ENCODE peak calls at places on chromosomes 6 and 20, in nine cellular contexts. B is stomach, I is brain microvascular endothelial cell, X is esophagus squamous epithelium, C is breast epithelium, Q is astrocyte of the cerebellum, O is gastrocnemius medialis, G is GM12865, R is choroid plexus epithelial cell. U is an unnamed sample.

GRCh38 chr6:11423072-11423471 is 114.5 kb upstream of the TMEM170B start:
- DNase-seq in B (no peak), I (no peak), X (no peak), C (no peak), Q (no peak), O (no peak), G (no peak), R (peak; percentile 53), U (no peak)

GRCh38 chr6:15994814-15995459 is 133.9 kb upstream of the MYLIP start:
- DNase-seq in B (no peak), I (no peak), X (no peak), C (no peak), Q (no peak), O (no peak), G (no peak), R (no peak), U (no peak)

GRCh38 chr20:18443841-18444240 is 23.0 kb downstream of the DZANK1 start:
- DNase-seq in B (no peak), I (no peak), X (no peak), C (no peak), Q (no peak), O (no peak), G (no peak), R (peak; percentile 14), U (peak; percentile 6)

GRCh38 chr6:101146389-101146788 is 247.1 kb upstream of the GRIK2 start:
- DNase-seq in B (no peak), I (peak; percentile 88), X (no peak), C (no peak), Q (peak; percentile 12), O (no peak), G (no peak), R (peak; percentile 76), U (no peak)

GRCh38 chr6:167470101-167470835 is 145.4 kb downstream of the TTLL2 start:
- DNase-seq in B (no peak), I (no peak), X (no peak), C (no peak), Q (no peak), O (no peak), G (no peak), R (no peak), U (no peak)

GRCh38 chr20:15604406-15604805 is 968.8 kb downstream of the KIF16B start:
- DNase-seq in B (no peak), I (no peak), X (no peak), C (no peak), Q (no peak), O (no peak), G (peak; percentile 24), R (no peak), U (no peak)

GRCh38 chr6:111199935-111200822 is 112.9 kb downstream of the SLC16A10 start:
- DNase-seq in B (no peak), I (no peak), X (no peak), C (no peak), Q (no peak), O (no peak), G (no peak), R (no peak), U (no peak)

GRCh38 chr20:40481743-40482458 is 207.1 kb downstream of the MAFB start:
- DNase-seq in B (no peak), I (no peak), X (no peak), C (no peak), Q (no peak), O (no peak), G (no peak), R (peak; percentile 28), U (no peak)

GRCh38 chr6:117346142-117346930 is 79.4 kb downstream of the ROS1 start:
- DNase-seq in B (no peak), I (no peak), X (no peak), C (no peak), Q (no peak), O (no peak), G (no peak), R (peak; percentile 41), U (no peak)

GRCh38 chr6:36368921-36369880 is 18.3 kb downstream of the ETV7 start:
- DNase-seq in B (no peak), I (peak; percentile 55), X (no peak), C (no peak), Q (no peak), O (peak; percentile 71), G (no peak), R (peak; percentile 86), U (peak; percentile 39)

GRCh38 chr6:109441069-109441816 is 719 bp downstream of the SMPD2 start:
- DNase-seq in B (peak; percentile 51), I (no peak), X (no peak), C (no peak), Q (no peak), O (no peak), G (peak; percentile 54), R (peak; percentile 72), U (no peak)

GRCh38 chr6:109445382-109445781 is 4.9 kb downstream of the SMPD2 start:
- DNase-seq in B (no peak), I (no peak), X (no peak), C (no peak), Q (no peak), O (no peak), G (no peak), R (no peak), U (no peak)

GRCh38 chr6:109443425-109443950 is 3.0 kb downstream of the SMPD2 start:
- DNase-seq in B (no peak), I (no peak), X (no peak), C (no peak), Q (no peak), O (no peak), G (no peak), R (no peak), U (no peak)

GRCh38 chr6:109440325-109441068 is at the start of the genes PPIL6 and SMPD2:
- DNase-seq in B (peak; percentile 86), I (peak; percentile 81), X (peak; percentile 26), C (peak; percentile 76), Q (peak; percentile 68), O (peak; percentile 69), G (peak; percentile 91), R (peak; percentile 91), U (peak; percentile 62)

GRCh38 chr6:109442393-109442924 is 1.9 kb downstream of the SMPD2 start:
- DNase-seq in B (peak; percentile 17), I (no peak), X (no peak), C (no peak), Q (no peak), O (no peak), G (peak; percentile 4), R (no peak), U (no peak)
- H3K4me3 ChIP-seq in B (no peak overlapping the region), I (no peak overlapping the region), X (no peak overlapping the region), C (no peak overlapping the region), Q (no peak overlapping the region), O (no peak overlapping the region), G (no peak overlapping the region), R (no peak overlapping the region), U (no peak overlapping the region)

GRCh38 chr6:26441977-26442376 is 1.7 kb downstream of the BTN3A3 start:
- DNase-seq in B (no peak), I (no peak), X (no peak), C (no peak), Q (no peak), O (no peak), G (no peak), R (no peak), U (no peak)

GRCh38 chr6:26450240-26450639 is 7.5 kb upstream of the BTN2A1 start:
- DNase-seq in B (no peak), I (no peak), X (no peak), C (no peak), Q (no peak), O (no peak), G (no peak), R (no peak), U (no peak)

GRCh38 chr6:26440977-26441358 is 664 bp downstream of the BTN3A3 start:
- DNase-seq in B (no peak), I (no peak), X (no peak), C (no peak), Q (no peak), O (no peak), G (no peak), R (no peak), U (no peak)

GRCh38 chr6:26447257-26447656 is 7.0 kb downstream of the BTN3A3 start:
- DNase-seq in B (no peak), I (no peak), X (no peak), C (no peak), Q (no peak), O (no peak), G (no peak), R (no peak), U (no peak)

DNA sequence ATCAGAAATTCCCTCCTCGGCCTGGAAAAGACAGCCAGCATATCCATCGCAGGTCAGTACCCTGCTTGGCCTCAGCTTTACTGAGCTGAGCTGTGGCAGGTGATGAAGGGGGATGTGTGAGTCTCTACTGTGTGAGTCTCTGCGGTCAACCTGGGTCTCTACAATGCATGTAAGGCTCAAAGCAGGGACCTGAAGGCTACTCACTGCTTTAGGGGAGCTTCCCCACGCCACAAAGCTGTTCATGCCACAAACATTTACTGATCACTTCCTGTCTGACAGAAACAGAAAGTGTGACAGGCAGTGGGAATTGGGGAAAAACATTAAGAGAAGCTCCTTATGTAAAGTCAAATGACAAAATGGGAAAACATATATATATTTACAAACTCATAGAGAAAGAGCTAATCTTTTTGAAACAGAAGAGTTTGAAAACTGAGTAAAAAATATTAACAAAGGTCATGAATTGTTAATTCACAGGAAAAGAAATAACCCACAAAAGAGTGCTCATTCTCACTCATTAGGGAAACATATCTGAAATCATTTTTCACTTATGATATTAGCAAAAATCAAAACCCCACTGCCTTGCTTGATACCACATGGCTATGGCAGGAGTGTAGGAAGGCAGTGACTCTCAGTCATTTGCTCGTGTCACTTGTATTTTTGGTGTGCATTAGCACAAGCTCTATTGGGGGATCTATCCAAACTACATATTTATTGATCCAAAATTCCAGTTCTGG is 5.8 kb downstream of the BTN3A3 start:
- DNase-seq in B (no peak), I (no peak), X (no peak), C (no peak), Q (no peak), O (no peak), G (peak; percentile 92), R (no peak), U (no peak)
- H3K4me3 ChIP-seq in B (no peak overlapping the region), I (no peak overlapping the region), X (no peak overlapping the region), C (no peak overlapping the region), Q (no peak overlapping the region), O (no peak overlapping the region), G (no peak overlapping the region), R (no peak overlapping the region), U (no peak overlapping the region)

GRCh38 chr20:47506335-47506734 is 4.6 kb downstream of the NCOA3 start:
- DNase-seq in B (no peak), I (no peak), X (no peak), C (no peak), Q (no peak), O (no peak), G (no peak), R (no peak), U (no peak)
- H3K4me3 ChIP-seq in B (no peak overlapping the region), I (no peak overlapping the region), X (no peak overlapping the region), C (no peak overlapping the region), Q (no peak overlapping the region), O (no peak overlapping the region), G (peak overlapping the region; percentile 89), R (no peak overlapping the region), U (no peak overlapping the region)

DNA sequence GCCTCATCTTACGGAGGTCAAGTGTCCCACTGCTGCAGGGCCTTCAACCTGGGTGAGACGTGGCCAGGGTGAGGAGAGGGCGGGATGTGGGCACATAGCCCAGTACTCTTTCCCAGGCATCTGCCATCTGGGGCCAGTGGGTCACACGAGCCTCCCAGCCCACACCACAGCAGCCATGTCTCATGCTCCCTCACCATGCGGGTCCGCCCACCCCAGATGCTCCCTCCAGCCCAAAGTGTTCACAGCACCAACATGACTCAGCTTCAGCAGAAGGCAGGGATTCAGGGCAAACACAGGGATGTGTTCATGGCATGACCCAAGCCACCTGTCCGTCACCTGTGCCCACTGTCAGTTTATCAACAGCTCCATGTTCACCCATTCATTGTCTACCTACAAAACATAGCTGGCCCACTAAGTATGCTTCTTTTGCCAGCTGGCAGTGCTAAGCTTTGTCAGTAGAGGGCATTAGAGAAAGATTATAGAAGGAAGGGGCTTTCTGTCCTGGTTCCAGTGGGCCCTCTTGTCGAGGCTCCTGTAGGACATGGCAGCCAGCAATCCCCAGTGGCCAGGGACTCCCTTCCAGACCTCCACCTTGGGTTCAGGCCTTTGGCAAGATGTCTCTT is 109.2 kb downstream of the FOXF2 start:
- DNase-seq in B (no peak), I (no peak), X (no peak), C (no peak), Q (no peak), O (no peak), G (no peak), R (no peak), U (no peak)
- H3K4me3 ChIP-seq in B (no peak overlapping the region), I (no peak overlapping the region), X (no peak overlapping the region), C (no peak overlapping the region), Q (no peak overlapping the region), O (no peak overlapping the region), G (no peak overlapping the region), R (no peak overlapping the region), U (no peak overlapping the region)

U was measured in skeletal muscle cell.